ENCODE peak calls at places on chromosomes 2 and 18, in five cellular contexts. One of them, this sample, is unnamed. For H3K9me3, the result is how much of the 10 kb centered on the place peaks cover.

GRCh38 chr2:241160318-241160717 is 10.1 kb downstream of the PPP1R7 start:
- DNase-seq in keratinocyte: no peak
- DNase-seq in SJSA1: no peak
- DNase-seq in CD8-positive, alpha-beta T cell: no peak
- DNase-seq in tibial artery: no peak
- DNase-seq in this sample: no peak

GRCh38 chr2:74052732-74053712 is 68.3 kb downstream of the TET3 start:
- DNase-seq in CD8-positive, alpha-beta T cell: no peak
- DNase-seq in tibial artery: no peak
- DNase-seq in keratinocyte: no peak
- DNase-seq in SJSA1: no peak
- DNase-seq in this sample: no peak

GRCh38 chr2:149727927-149728326 is 140.4 kb upstream of the MMADHC start:
- DNase-seq in keratinocyte: no peak
- DNase-seq in SJSA1: no peak
- DNase-seq in CD8-positive, alpha-beta T cell: no peak
- DNase-seq in tibial artery: no peak
- DNase-seq in this sample: no peak

GRCh38 chr2:86786001-86786536 is 4.6 kb downstream of the CD8A start:
- DNase-seq in CD8-positive, alpha-beta T cell: peak
- DNase-seq in SJSA1: no peak
- DNase-seq in tibial artery: no peak
- DNase-seq in keratinocyte: no peak
- DNase-seq in this sample: no peak

GRCh38 chr2:221153226-221153625 is 418.9 kb downstream of the EPHA4 start:
- DNase-seq in CD8-positive, alpha-beta T cell: no peak
- DNase-seq in SJSA1: no peak
- DNase-seq in keratinocyte: no peak
- DNase-seq in tibial artery: no peak
- DNase-seq in this sample: no peak

GRCh38 chr18:22912835-22913234 is 20.3 kb upstream of the RBBP8 start:
- DNase-seq in SJSA1: no peak
- DNase-seq in CD8-positive, alpha-beta T cell: no peak
- DNase-seq in tibial artery: no peak
- DNase-seq in keratinocyte: no peak
- DNase-seq in this sample: peak

GRCh38 chr2:236862526-236862925 is 223.2 kb upstream of the COPS8 start:
- DNase-seq in SJSA1: no peak
- DNase-seq in keratinocyte: no peak
- DNase-seq in CD8-positive, alpha-beta T cell: no peak
- DNase-seq in tibial artery: peak
- DNase-seq in this sample: no peak

GRCh38 chr18:72672364-72673151 is 128.4 kb upstream of the CBLN2 start:
- DNase-seq in SJSA1: peak
- DNase-seq in CD8-positive, alpha-beta T cell: no peak
- DNase-seq in tibial artery: no peak
- DNase-seq in keratinocyte: no peak
- DNase-seq in this sample: no peak

GRCh38 chr18:74242451-74243096 is 49.2 kb downstream of the CYB5A start:
- DNase-seq in CD8-positive, alpha-beta T cell: no peak
- DNase-seq in SJSA1: no peak
- DNase-seq in keratinocyte: no peak
- DNase-seq in tibial artery: no peak
- DNase-seq in this sample: no peak

GRCh38 chr18:334575-335132 is 66.8 kb upstream of the THOC1 start:
- DNase-seq in SJSA1: no peak
- DNase-seq in keratinocyte: no peak
- DNase-seq in tibial artery: no peak
- DNase-seq in CD8-positive, alpha-beta T cell: no peak
- DNase-seq in this sample: no peak

GRCh38 chr2:168583064-168583709 is 127.1 kb downstream of the CERS6 start:
- DNase-seq in keratinocyte: no peak
- DNase-seq in CD8-positive, alpha-beta T cell: no peak
- DNase-seq in SJSA1: peak
- DNase-seq in tibial artery: no peak
- DNase-seq in this sample: no peak

GRCh38 chr2:8659092-8659734 is 22.6 kb upstream of the ID2 start:
- DNase-seq in SJSA1: no peak
- DNase-seq in tibial artery: no peak
- DNase-seq in keratinocyte: no peak
- DNase-seq in CD8-positive, alpha-beta T cell: no peak
- DNase-seq in this sample: no peak

GRCh38 chr2:11203480-11203879 is 48.2 kb downstream of the SLC66A3 start:
- DNase-seq in tibial artery: no peak
- DNase-seq in CD8-positive, alpha-beta T cell: no peak
- DNase-seq in keratinocyte: no peak
- DNase-seq in SJSA1: peak
- DNase-seq in this sample: peak

GRCh38 chr18:32549248-32549842 is 78.7 kb upstream of the GAREM1 start:
- DNase-seq in keratinocyte: no peak
- DNase-seq in SJSA1: peak
- DNase-seq in tibial artery: no peak
- DNase-seq in CD8-positive, alpha-beta T cell: peak
- DNase-seq in this sample: peak

GRCh38 chr2:169221745-169222369 is 140.5 kb downstream of the LRP2 start:
- DNase-seq in SJSA1: no peak
- DNase-seq in tibial artery: no peak
- DNase-seq in keratinocyte: no peak
- DNase-seq in CD8-positive, alpha-beta T cell: no peak
- DNase-seq in this sample: no peak

GRCh38 chr2:100289020-100289419 is 33.3 kb downstream of the LONRF2 start:
- DNase-seq in keratinocyte: no peak
- DNase-seq in CD8-positive, alpha-beta T cell: no peak
- DNase-seq in tibial artery: no peak
- DNase-seq in SJSA1: no peak
- DNase-seq in this sample: no peak

GRCh38 chr2:144510206-144510991 is 9.5 kb downstream of the ZEB2 start:
- DNase-seq in CD8-positive, alpha-beta T cell: peak
- DNase-seq in keratinocyte: no peak
- DNase-seq in SJSA1: peak
- DNase-seq in tibial artery: peak
- DNase-seq in this sample: no peak

GRCh38 chr2:16170675-16171424 is 230.5 kb downstream of the MYCN start:
- DNase-seq in keratinocyte: no peak
- DNase-seq in tibial artery: no peak
- DNase-seq in SJSA1: no peak
- DNase-seq in CD8-positive, alpha-beta T cell: no peak
- DNase-seq in this sample: no peak

GRCh38 chr2:217011576-217011975 is 151.7 kb upstream of the TNP1 start:
- DNase-seq in CD8-positive, alpha-beta T cell: no peak
- DNase-seq in keratinocyte: no peak
- DNase-seq in SJSA1: no peak
- DNase-seq in tibial artery: no peak
- DNase-seq in this sample: no peak

GRCh38 chr2:65834062-65834461 is 401.7 kb upstream of the SPRED2 start:
- DNase-seq in SJSA1: no peak
- DNase-seq in tibial artery: no peak
- DNase-seq in keratinocyte: no peak
- DNase-seq in CD8-positive, alpha-beta T cell: no peak
- DNase-seq in this sample: no peak

GRCh38 chr2:10910625-10911024 is 1.1 kb upstream of the KCNF1 start:
- DNase-seq in keratinocyte: no peak
- DNase-seq in CD8-positive, alpha-beta T cell: no peak
- DNase-seq in tibial artery: no peak
- DNase-seq in SJSA1: no peak
- DNase-seq in this sample: no peak

GRCh38 chr2:16900405-16901025 is 234.9 kb upstream of the CYRIA start:
- DNase-seq in keratinocyte: no peak
- DNase-seq in SJSA1: no peak
- DNase-seq in CD8-positive, alpha-beta T cell: no peak
- DNase-seq in tibial artery: no peak
- DNase-seq in this sample: peak

GRCh38 chr2:100765481-100765880 is 54.5 kb upstream of the NPAS2 start:
- DNase-seq in keratinocyte: no peak
- DNase-seq in SJSA1: no peak
- DNase-seq in CD8-positive, alpha-beta T cell: no peak
- DNase-seq in tibial artery: no peak
- DNase-seq in this sample: no peak

GRCh38 chr2:232839680-232840079 is 30.4 kb upstream of the SNORC start:
- DNase-seq in SJSA1: no peak
- DNase-seq in CD8-positive, alpha-beta T cell: no peak
- DNase-seq in tibial artery: no peak
- DNase-seq in keratinocyte: no peak
- DNase-seq in this sample: no peak

GRCh38 chr2:48295421-48295820 is 234.5 kb upstream of the STON1 start:
- DNase-seq in keratinocyte: no peak
- DNase-seq in tibial artery: no peak
- DNase-seq in CD8-positive, alpha-beta T cell: no peak
- DNase-seq in SJSA1: no peak
- DNase-seq in this sample: no peak

GRCh38 chr2:149329470-149330126 is 789 bp upstream of the LYPD6 start:
- DNase-seq in keratinocyte: peak
- DNase-seq in CD8-positive, alpha-beta T cell: no peak
- DNase-seq in SJSA1: no peak
- DNase-seq in tibial artery: no peak
- DNase-seq in this sample: peak

GRCh38 chr18:55907352-55908045 is 319.5 kb upstream of the TCF4 start:
- DNase-seq in keratinocyte: no peak
- DNase-seq in CD8-positive, alpha-beta T cell: no peak
- DNase-seq in SJSA1: peak
- DNase-seq in tibial artery: no peak
- DNase-seq in this sample: no peak

GRCh38 chr2:230706966-230707365 is 5.7 kb upstream of the CAB39 start:
- DNase-seq in CD8-positive, alpha-beta T cell: no peak
- DNase-seq in keratinocyte: no peak
- DNase-seq in tibial artery: no peak
- DNase-seq in SJSA1: no peak
- DNase-seq in this sample: no peak

DNA sequence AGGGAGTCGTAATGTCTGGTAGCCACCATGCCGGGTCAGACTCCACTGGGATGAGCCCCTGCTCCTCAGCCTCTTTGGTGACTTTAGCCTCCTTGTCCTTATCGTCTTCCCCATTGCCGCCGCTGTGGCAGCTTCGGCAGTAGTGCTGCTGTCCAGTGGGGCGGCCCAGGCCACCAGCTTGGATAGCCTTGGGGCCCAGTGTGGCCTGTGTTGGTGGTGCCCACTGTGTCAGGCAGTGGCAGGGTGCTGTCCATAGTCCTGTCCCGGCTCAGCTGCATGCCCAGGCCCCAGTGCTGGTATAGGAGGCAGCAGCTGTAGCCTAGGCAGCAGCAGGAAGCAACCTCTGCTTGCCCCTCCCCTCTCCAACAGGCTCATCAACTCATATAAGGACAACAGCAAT is 197.1 kb upstream of the RAB12 start:
- DNase-seq in SJSA1: no peak
- DNase-seq in CD8-positive, alpha-beta T cell: no peak
- DNase-seq in keratinocyte: no peak
- DNase-seq in tibial artery: no peak
- DNase-seq in this sample: no peak
- H3K9me3 ChIP-seq in SJSA1: under half
- H3K9me3 ChIP-seq in CD8-positive, alpha-beta T cell: under half
- H3K9me3 ChIP-seq in keratinocyte: under half
- H3K9me3 ChIP-seq in tibial artery: under half
- H3K9me3 ChIP-seq in this sample: under half

GRCh38 chr2:196652869-196653268 is 13.4 kb downstream of the CCDC150 start:
- DNase-seq in tibial artery: no peak
- DNase-seq in CD8-positive, alpha-beta T cell: no peak
- DNase-seq in keratinocyte: no peak
- DNase-seq in SJSA1: no peak
- DNase-seq in this sample: no peak
- H3K9me3 ChIP-seq in tibial artery: under half
- H3K9me3 ChIP-seq in CD8-positive, alpha-beta T cell: under half
- H3K9me3 ChIP-seq in keratinocyte: under half
- H3K9me3 ChIP-seq in SJSA1: under half
- H3K9me3 ChIP-seq in this sample: under half

GRCh38 chr18:51121597-51121857 is 76.0 kb downstream of the MEX3C start:
- DNase-seq in tibial artery: no peak
- DNase-seq in CD8-positive, alpha-beta T cell: no peak
- DNase-seq in keratinocyte: no peak
- DNase-seq in SJSA1: no peak
- DNase-seq in this sample: no peak
- H3K9me3 ChIP-seq in tibial artery: under half
- H3K9me3 ChIP-seq in CD8-positive, alpha-beta T cell: under half
- H3K9me3 ChIP-seq in keratinocyte: under half
- H3K9me3 ChIP-seq in SJSA1: under half
- H3K9me3 ChIP-seq in this sample: under half

GRCh38 chr2:205796914-205797313 is 114.6 kb downstream of the NRP2 start:
- DNase-seq in keratinocyte: no peak
- DNase-seq in tibial artery: no peak
- DNase-seq in SJSA1: no peak
- DNase-seq in CD8-positive, alpha-beta T cell: no peak
- DNase-seq in this sample: no peak
- H3K9me3 ChIP-seq in keratinocyte: under half
- H3K9me3 ChIP-seq in tibial artery: under half
- H3K9me3 ChIP-seq in SJSA1: under half
- H3K9me3 ChIP-seq in CD8-positive, alpha-beta T cell: under half
- H3K9me3 ChIP-seq in this sample: under half

GRCh38 chr2:181972431-181973190 is 13.0 kb upstream of the PPP1R1C start:
- DNase-seq in CD8-positive, alpha-beta T cell: no peak
- DNase-seq in SJSA1: no peak
- DNase-seq in tibial artery: no peak
- DNase-seq in keratinocyte: no peak
- DNase-seq in this sample: no peak
- H3K9me3 ChIP-seq in CD8-positive, alpha-beta T cell: under half
- H3K9me3 ChIP-seq in SJSA1: under half
- H3K9me3 ChIP-seq in tibial artery: under half
- H3K9me3 ChIP-seq in keratinocyte: under half
- H3K9me3 ChIP-seq in this sample: under half